ENCODE peak calls at places on chromosomes 6 and 20, in eight cellular contexts. Y, F, N, U, R, G, H and T are unnamed samples.

GRCh38 chr6:86192123-86192522 is 549.4 kb upstream of the SYNCRIP start:
- DNase-seq in Y (peak), F (no peak), N (peak), U (no peak), R (peak), G (peak), H (no peak), T (peak)

GRCh38 chr6:148649454-148649963 is 97.3 kb upstream of the UST start:
- DNase-seq in Y (no peak), F (no peak), N (no peak), U (no peak), R (no peak), G (no peak), H (no peak), T (no peak)

GRCh38 chr6:23081701-23082100 is 512.3 kb downstream of the HDGFL1 start:
- DNase-seq in Y (peak), F (no peak), N (no peak), U (no peak), R (no peak), G (no peak), H (no peak), T (peak)

GRCh38 chr20:38430679-38431325 is 4.3 kb downstream of the SNHG17 start:
- DNase-seq in Y (no peak), F (no peak), N (peak), U (no peak), R (no peak), G (no peak), H (no peak), T (no peak)

GRCh38 chr6:158283304-158284005 is 28.8 kb upstream of the TULP4 start:
- DNase-seq in Y (peak), F (peak), N (no peak), U (peak), R (no peak), G (no peak), H (no peak), T (peak)

GRCh38 chr6:146997062-146997461 is 207.2 kb upstream of the STXBP5 start:
- DNase-seq in Y (peak), F (no peak), N (no peak), U (peak), R (no peak), G (peak), H (peak), T (no peak)

GRCh38 chr20:31527266-31527665 is 13.0 kb downstream of the HM13 start:
- DNase-seq in Y (no peak), F (no peak), N (no peak), U (no peak), R (no peak), G (no peak), H (no peak), T (no peak)

GRCh38 chr20:47317127-47317895 is 39.2 kb downstream of the ZMYND8 start:
- DNase-seq in Y (peak), F (peak), N (peak), U (peak), R (peak), G (peak), H (peak), T (peak)

GRCh38 chr20:3157817-3158216 is 1.8 kb downstream of the FASTKD5 start:
- DNase-seq in Y (no peak), F (no peak), N (no peak), U (no peak), R (no peak), G (no peak), H (no peak), T (no peak)

GRCh38 chr20:3161316-3162079 is 1.8 kb upstream of the FASTKD5 start:
- DNase-seq in Y (no peak), F (no peak), N (no peak), U (no peak), R (no peak), G (no peak), H (no peak), T (no peak)

GRCh38 chr20:3158968-3159431 is 665 bp downstream of the FASTKD5 start:
- DNase-seq in Y (peak), F (no peak), N (no peak), U (no peak), R (peak), G (no peak), H (no peak), T (peak)

GRCh38 chr20:3160418-3160817 is 753 bp upstream of the FASTKD5 start:
- DNase-seq in Y (no peak), F (no peak), N (no peak), U (no peak), R (no peak), G (no peak), H (no peak), T (no peak)

GRCh38 chr20:3156811-3157619 is 2.6 kb downstream of the FASTKD5 start:
- DNase-seq in Y (peak), F (no peak), N (no peak), U (no peak), R (no peak), G (peak), H (no peak), T (no peak)
- H3K4me3 ChIP-seq in Y (no peak), F (no peak), N (no peak), U (no peak), R (no peak), G (no peak), H (no peak), T (no peak)

GRCh38 chr6:101395345-101395744 is 1.8 kb downstream of the GRIK2 start:
- DNase-seq in Y (no peak), F (no peak), N (no peak), U (no peak), R (no peak), G (no peak), H (no peak), T (no peak)

GRCh38 chr6:101391772-101392560 is 1.5 kb upstream of the GRIK2 start:
- DNase-seq in Y (no peak), F (no peak), N (no peak), U (no peak), R (no peak), G (no peak), H (no peak), T (peak)

GRCh38 chr6:101393291-101394251 is at the start of gene GRIK2:
- DNase-seq in Y (peak), F (no peak), N (peak), U (no peak), R (peak), G (no peak), H (no peak), T (peak)

GRCh38 chr6:101396552-101397173 is 3.2 kb downstream of the GRIK2 start:
- DNase-seq in Y (peak), F (no peak), N (peak), U (peak), R (peak), G (peak), H (no peak), T (peak)

GRCh38 chr6:101392561-101393230 is 812 bp upstream of the GRIK2 start:
- DNase-seq in Y (no peak), F (no peak), N (no peak), U (no peak), R (no peak), G (no peak), H (no peak), T (no peak)
- H3K4me3 ChIP-seq in Y (peak), F (no peak), N (no peak), U (peak), R (no peak), G (no peak), H (peak), T (peak)

GRCh38 chr6:13068558-13069210 is 259.7 kb downstream of the TBC1D7 start:
- DNase-seq in Y (no peak), F (no peak), N (no peak), U (no peak), R (no peak), G (no peak), H (no peak), T (no peak)
- H3K4me3 ChIP-seq in Y (no peak), F (no peak), N (no peak), U (no peak), R (no peak), G (no peak), H (no peak), T (no peak)

GRCh38 chr6:152720964-152721363 is 23.3 kb downstream of the MYCT1 start:
- DNase-seq in Y (peak), F (no peak), N (peak), U (no peak), R (no peak), G (peak), H (no peak), T (no peak)
- H3K4me3 ChIP-seq in Y (no peak), F (no peak), N (no peak), U (no peak), R (no peak), G (no peak), H (no peak), T (no peak)

DNA sequence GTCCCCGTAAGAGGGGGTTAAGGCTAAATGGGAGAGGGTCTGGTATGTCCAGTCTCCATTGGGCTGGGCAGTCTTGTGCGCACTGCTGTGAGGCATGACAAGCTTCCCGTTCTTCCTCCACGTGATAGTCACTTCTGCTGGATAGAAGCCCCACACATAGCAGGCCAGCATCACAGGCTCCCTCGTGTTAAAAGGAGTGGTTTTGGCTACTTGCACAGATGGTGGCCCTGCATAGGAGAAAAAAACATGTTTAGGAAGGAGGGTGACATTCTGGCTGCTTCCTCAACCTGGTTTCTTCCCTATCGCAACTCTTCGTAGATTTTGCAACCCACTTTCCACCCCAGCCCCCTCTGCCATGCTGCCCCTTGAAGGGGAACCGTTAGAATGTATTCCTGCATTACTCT is 3.6 kb downstream of the HLA-DMB start:
- DNase-seq in Y (no peak), F (no peak), N (peak), U (no peak), R (no peak), G (no peak), H (no peak), T (no peak)
- H3K4me3 ChIP-seq in Y (no peak), F (no peak), N (no peak), U (no peak), R (no peak), G (no peak), H (no peak), T (no peak)

GRCh38 chr6:116665464-116665863 is 3.1 kb downstream of the ZUP1 start:
- DNase-seq in Y (no peak), F (no peak), N (no peak), U (no peak), R (no peak), G (no peak), H (no peak), T (no peak)
- H3K4me3 ChIP-seq in Y (no peak), F (no peak), N (no peak), U (no peak), R (no peak), G (no peak), H (no peak), T (peak)

DNA sequence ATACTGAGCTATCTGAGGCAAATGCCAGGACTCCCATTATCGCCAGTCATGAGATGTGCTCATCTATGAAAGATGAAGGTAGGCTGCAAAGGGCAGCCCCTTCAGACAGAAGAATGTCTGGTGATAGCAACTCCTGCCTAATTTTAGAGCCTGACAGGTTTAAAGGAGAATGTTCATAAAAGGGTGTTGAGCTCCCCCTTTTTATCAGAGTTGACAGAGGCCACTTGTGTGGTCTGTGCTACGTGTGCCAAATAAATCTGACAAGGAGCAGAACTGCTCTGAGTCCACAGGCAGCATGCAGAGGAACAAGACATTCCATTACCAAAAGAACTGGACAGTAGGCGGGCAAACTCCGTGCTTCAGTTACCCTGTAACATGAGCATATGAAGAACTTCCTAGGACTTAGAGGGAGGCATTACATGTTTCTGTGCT is 101.8 kb downstream of the PREP start:
- DNase-seq in Y (no peak), F (no peak), N (no peak), U (no peak), R (no peak), G (no peak), H (no peak), T (no peak)
- H3K4me3 ChIP-seq in Y (no peak), F (no peak), N (no peak), U (no peak), R (no peak), G (no peak), H (no peak), T (no peak)

GRCh38 chr6:63598001-63598250 is 25.6 kb downstream of the LOC128125822 start:
- DNase-seq in Y (no peak), F (no peak), N (peak), U (no peak), R (no peak), G (no peak), H (no peak), T (no peak)

GRCh38 chr6:63599243-63599642 is 27.0 kb downstream of the LOC128125822 start:
- DNase-seq in Y (no peak), F (no peak), N (no peak), U (no peak), R (no peak), G (no peak), H (no peak), T (no peak)

GRCh38 chr6:63598251-63599036 is 26.2 kb downstream of the LOC128125822 start:
- DNase-seq in Y (peak), F (peak), N (peak), U (no peak), R (peak), G (peak), H (no peak), T (peak)

DNA sequence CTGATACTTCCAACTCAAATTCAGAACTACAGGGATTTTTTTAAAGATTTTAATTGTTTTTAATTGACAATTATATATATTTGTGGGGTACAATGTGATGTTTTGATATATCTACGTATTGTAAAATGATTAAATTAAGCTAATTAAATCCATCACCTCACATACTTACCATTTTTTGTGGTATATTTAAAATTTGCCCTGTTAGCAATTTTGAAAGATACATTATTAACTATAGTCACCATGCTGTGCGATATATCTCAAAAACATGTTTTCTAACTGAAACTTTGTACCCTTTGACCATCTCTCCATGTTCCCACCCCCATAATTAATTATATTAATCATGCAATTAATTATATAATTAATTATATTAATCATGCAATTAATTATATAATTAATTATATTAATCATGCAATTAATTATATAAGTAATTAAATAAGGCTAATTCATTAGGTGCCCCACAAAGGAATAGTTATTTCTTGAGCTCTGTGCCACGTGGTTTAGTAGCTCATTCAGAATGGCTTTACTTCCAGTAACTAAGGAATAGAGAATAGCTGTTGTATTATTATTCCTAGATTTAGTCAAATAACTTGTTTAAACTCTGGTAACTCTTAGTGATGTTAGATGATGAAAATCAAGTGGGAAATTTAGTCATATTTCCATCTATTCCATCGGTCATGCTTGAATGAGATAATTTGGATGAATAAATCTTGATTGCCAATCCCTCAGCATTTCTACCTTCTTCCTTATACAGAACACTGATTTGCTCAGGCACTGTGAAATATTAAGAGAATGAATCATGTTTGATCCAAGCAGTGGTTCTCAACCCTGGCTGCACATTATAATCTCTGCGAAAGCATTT is 25.1 kb downstream of the LOC128125822 start:
- DNase-seq in Y (peak), F (no peak), N (no peak), U (no peak), R (no peak), G (peak), H (no peak), T (no peak)
- H3K4me3 ChIP-seq in Y (peak), F (peak), N (no peak), U (peak), R (no peak), G (peak), H (no peak), T (peak)

GRCh38 chr20:32751309-32752020 is 8.2 kb upstream of the COMMD7 start:
- DNase-seq in Y (no peak), F (no peak), N (no peak), U (no peak), R (no peak), G (no peak), H (no peak), T (no peak)
- H3K4me3 ChIP-seq in Y (no peak), F (no peak), N (no peak), U (no peak), R (no peak), G (no peak), H (no peak), T (no peak)